ENCODE peak calls at places on chromosomes 11 and 22, in nine cellular contexts. One of them, this sample, is unnamed. For H3K4me1, the result is how much of the 10 kb centered on the place peaks cover.

GRCh38 chr11:107683807-107684206 is 28.0 kb downstream of the SLN start:
- DNase-seq in OCI-LY7: peak
- DNase-seq in CD4-positive, CD25-positive, alpha-beta regulatory T cell: no peak
- DNase-seq in kidney: no peak
- DNase-seq in heart left ventricle: no peak
- DNase-seq in HCT116: peak
- DNase-seq in right lobe of liver: no peak
- DNase-seq in left ventricle myocardium inferior: no peak
- DNase-seq in pancreas: no peak
- DNase-seq in this sample: no peak

GRCh38 chr11:105935791-105936190 is 86.2 kb downstream of the MSANTD4 start:
- DNase-seq in HCT116: peak
- DNase-seq in CD4-positive, CD25-positive, alpha-beta regulatory T cell: no peak
- DNase-seq in OCI-LY7: no peak
- DNase-seq in pancreas: no peak
- DNase-seq in left ventricle myocardium inferior: no peak
- DNase-seq in right lobe of liver: no peak
- DNase-seq in kidney: no peak
- DNase-seq in heart left ventricle: no peak
- DNase-seq in this sample: no peak

GRCh38 chr22:49827853-49828598 is at the start of gene BRD1:
- DNase-seq in heart left ventricle: peak
- DNase-seq in HCT116: no peak
- DNase-seq in pancreas: peak
- DNase-seq in right lobe of liver: peak
- DNase-seq in OCI-LY7: peak
- DNase-seq in left ventricle myocardium inferior: peak
- DNase-seq in kidney: peak
- DNase-seq in CD4-positive, CD25-positive, alpha-beta regulatory T cell: peak
- DNase-seq in this sample: peak

GRCh38 chr11:32267679-32268187 is 167.6 kb downstream of the WT1 start:
- DNase-seq in left ventricle myocardium inferior: no peak
- DNase-seq in pancreas: no peak
- DNase-seq in kidney: no peak
- DNase-seq in HCT116: no peak
- DNase-seq in OCI-LY7: no peak
- DNase-seq in right lobe of liver: no peak
- DNase-seq in CD4-positive, CD25-positive, alpha-beta regulatory T cell: no peak
- DNase-seq in heart left ventricle: no peak
- DNase-seq in this sample: no peak

GRCh38 chr22:24379536-24379935 is 47.9 kb upstream of the ADORA2A start:
- DNase-seq in pancreas: no peak
- DNase-seq in OCI-LY7: no peak
- DNase-seq in kidney: no peak
- DNase-seq in right lobe of liver: no peak
- DNase-seq in HCT116: no peak
- DNase-seq in CD4-positive, CD25-positive, alpha-beta regulatory T cell: no peak
- DNase-seq in left ventricle myocardium inferior: no peak
- DNase-seq in heart left ventricle: no peak
- DNase-seq in this sample: no peak

GRCh38 chr11:11843233-11843632 is 1.5 kb downstream of the USP47 start:
- DNase-seq in OCI-LY7: peak
- DNase-seq in heart left ventricle: no peak
- DNase-seq in right lobe of liver: no peak
- DNase-seq in pancreas: no peak
- DNase-seq in left ventricle myocardium inferior: no peak
- DNase-seq in HCT116: no peak
- DNase-seq in kidney: no peak
- DNase-seq in CD4-positive, CD25-positive, alpha-beta regulatory T cell: peak
- DNase-seq in this sample: no peak

GRCh38 chr11:6298605-6299004 is 21.7 kb downstream of the CAVIN3 start:
- DNase-seq in HCT116: peak
- DNase-seq in kidney: no peak
- DNase-seq in pancreas: peak
- DNase-seq in left ventricle myocardium inferior: peak
- DNase-seq in heart left ventricle: no peak
- DNase-seq in OCI-LY7: peak
- DNase-seq in CD4-positive, CD25-positive, alpha-beta regulatory T cell: no peak
- DNase-seq in right lobe of liver: peak
- DNase-seq in this sample: no peak

GRCh38 chr11:93477684-93478234 is 65.4 kb downstream of the SMCO4 start:
- DNase-seq in CD4-positive, CD25-positive, alpha-beta regulatory T cell: no peak
- DNase-seq in heart left ventricle: no peak
- DNase-seq in left ventricle myocardium inferior: no peak
- DNase-seq in right lobe of liver: no peak
- DNase-seq in OCI-LY7: no peak
- DNase-seq in pancreas: no peak
- DNase-seq in kidney: no peak
- DNase-seq in HCT116: no peak
- DNase-seq in this sample: no peak

GRCh38 chr11:65879622-65880021 is at the start of gene CTSW:
- DNase-seq in kidney: no peak
- DNase-seq in right lobe of liver: no peak
- DNase-seq in left ventricle myocardium inferior: no peak
- DNase-seq in OCI-LY7: no peak
- DNase-seq in CD4-positive, CD25-positive, alpha-beta regulatory T cell: no peak
- DNase-seq in HCT116: no peak
- DNase-seq in pancreas: no peak
- DNase-seq in heart left ventricle: peak
- DNase-seq in this sample: peak

GRCh38 chr22:38320605-38321402 is 3.6 kb upstream of the CSNK1E start:
- DNase-seq in kidney: no peak
- DNase-seq in left ventricle myocardium inferior: no peak
- DNase-seq in pancreas: no peak
- DNase-seq in heart left ventricle: no peak
- DNase-seq in OCI-LY7: no peak
- DNase-seq in right lobe of liver: no peak
- DNase-seq in HCT116: no peak
- DNase-seq in CD4-positive, CD25-positive, alpha-beta regulatory T cell: no peak
- DNase-seq in this sample: no peak

GRCh38 chr22:38416621-38417251 is 38.3 kb downstream of the KCNJ4 start:
- DNase-seq in left ventricle myocardium inferior: no peak
- DNase-seq in OCI-LY7: no peak
- DNase-seq in HCT116: no peak
- DNase-seq in right lobe of liver: peak
- DNase-seq in heart left ventricle: peak
- DNase-seq in kidney: peak
- DNase-seq in pancreas: no peak
- DNase-seq in CD4-positive, CD25-positive, alpha-beta regulatory T cell: no peak
- DNase-seq in this sample: no peak

GRCh38 chr22:35312198-35313059 is 12.7 kb downstream of the TOM1 start:
- DNase-seq in pancreas: peak
- DNase-seq in CD4-positive, CD25-positive, alpha-beta regulatory T cell: no peak
- DNase-seq in left ventricle myocardium inferior: no peak
- DNase-seq in right lobe of liver: peak
- DNase-seq in heart left ventricle: no peak
- DNase-seq in kidney: no peak
- DNase-seq in HCT116: peak
- DNase-seq in OCI-LY7: no peak
- DNase-seq in this sample: no peak

GRCh38 chr11:54930930-54931329 is 224.3 kb downstream of the OR4A5 start:
- DNase-seq in OCI-LY7: no peak
- DNase-seq in heart left ventricle: peak
- DNase-seq in pancreas: no peak
- DNase-seq in CD4-positive, CD25-positive, alpha-beta regulatory T cell: no peak
- DNase-seq in HCT116: no peak
- DNase-seq in kidney: peak
- DNase-seq in left ventricle myocardium inferior: no peak
- DNase-seq in right lobe of liver: no peak
- DNase-seq in this sample: no peak

GRCh38 chr11:82733444-82734119 is at the start of gene FAM181B:
- DNase-seq in pancreas: peak
- DNase-seq in HCT116: no peak
- DNase-seq in left ventricle myocardium inferior: peak
- DNase-seq in kidney: peak
- DNase-seq in right lobe of liver: no peak
- DNase-seq in heart left ventricle: peak
- DNase-seq in CD4-positive, CD25-positive, alpha-beta regulatory T cell: no peak
- DNase-seq in OCI-LY7: no peak
- DNase-seq in this sample: no peak

GRCh38 chr11:120749389-120749788 is 237.8 kb downstream of the GRIK4 start:
- DNase-seq in pancreas: no peak
- DNase-seq in OCI-LY7: no peak
- DNase-seq in right lobe of liver: no peak
- DNase-seq in left ventricle myocardium inferior: no peak
- DNase-seq in HCT116: no peak
- DNase-seq in CD4-positive, CD25-positive, alpha-beta regulatory T cell: no peak
- DNase-seq in heart left ventricle: no peak
- DNase-seq in kidney: no peak
- DNase-seq in this sample: no peak

GRCh38 chr11:106156290-106156937 is 79.0 kb downstream of the AASDHPPT start:
- DNase-seq in HCT116: peak
- DNase-seq in OCI-LY7: peak
- DNase-seq in heart left ventricle: no peak
- DNase-seq in left ventricle myocardium inferior: no peak
- DNase-seq in CD4-positive, CD25-positive, alpha-beta regulatory T cell: no peak
- DNase-seq in right lobe of liver: no peak
- DNase-seq in pancreas: peak
- DNase-seq in kidney: no peak
- DNase-seq in this sample: no peak

GRCh38 chr22:36904260-36904659 is 9.2 kb upstream of the CSF2RB start:
- DNase-seq in right lobe of liver: no peak
- DNase-seq in pancreas: no peak
- DNase-seq in kidney: peak
- DNase-seq in left ventricle myocardium inferior: no peak
- DNase-seq in OCI-LY7: no peak
- DNase-seq in CD4-positive, CD25-positive, alpha-beta regulatory T cell: no peak
- DNase-seq in HCT116: no peak
- DNase-seq in heart left ventricle: no peak
- DNase-seq in this sample: no peak

GRCh38 chr11:2467695-2468055 is 22.9 kb downstream of the KCNQ1 start:
- DNase-seq in CD4-positive, CD25-positive, alpha-beta regulatory T cell: no peak
- DNase-seq in pancreas: no peak
- DNase-seq in OCI-LY7: no peak
- DNase-seq in heart left ventricle: no peak
- DNase-seq in left ventricle myocardium inferior: no peak
- DNase-seq in HCT116: no peak
- DNase-seq in kidney: no peak
- DNase-seq in right lobe of liver: no peak
- DNase-seq in this sample: no peak

GRCh38 chr11:499201-500076 is 7.6 kb downstream of the RNH1 start:
- DNase-seq in OCI-LY7: no peak
- DNase-seq in kidney: no peak
- DNase-seq in pancreas: no peak
- DNase-seq in right lobe of liver: no peak
- DNase-seq in heart left ventricle: no peak
- DNase-seq in HCT116: no peak
- DNase-seq in CD4-positive, CD25-positive, alpha-beta regulatory T cell: no peak
- DNase-seq in left ventricle myocardium inferior: no peak
- DNase-seq in this sample: no peak
- H3K4me3 ChIP-seq in OCI-LY7: no peak
- H3K4me3 ChIP-seq in kidney: no peak
- H3K4me3 ChIP-seq in pancreas: no peak
- H3K4me3 ChIP-seq in right lobe of liver: no peak
- H3K4me3 ChIP-seq in heart left ventricle: no peak
- H3K4me3 ChIP-seq in HCT116: no peak
- H3K4me3 ChIP-seq in CD4-positive, CD25-positive, alpha-beta regulatory T cell: no peak
- H3K4me3 ChIP-seq in left ventricle myocardium inferior: no peak
- H3K4me3 ChIP-seq in this sample: no peak

GRCh38 chr11:131612576-131612975 is 242.2 kb downstream of the NTM start:
- DNase-seq in CD4-positive, CD25-positive, alpha-beta regulatory T cell: no peak
- DNase-seq in HCT116: no peak
- DNase-seq in left ventricle myocardium inferior: peak
- DNase-seq in OCI-LY7: no peak
- DNase-seq in pancreas: no peak
- DNase-seq in right lobe of liver: no peak
- DNase-seq in heart left ventricle: no peak
- DNase-seq in kidney: no peak
- DNase-seq in this sample: no peak

GRCh38 chr11:131618203-131618602 is 247.8 kb downstream of the NTM start:
- DNase-seq in kidney: no peak
- DNase-seq in HCT116: no peak
- DNase-seq in pancreas: no peak
- DNase-seq in left ventricle myocardium inferior: no peak
- DNase-seq in OCI-LY7: no peak
- DNase-seq in right lobe of liver: no peak
- DNase-seq in heart left ventricle: no peak
- DNase-seq in CD4-positive, CD25-positive, alpha-beta regulatory T cell: no peak
- DNase-seq in this sample: no peak

GRCh38 chr11:131616456-131616855 is 246.0 kb downstream of the NTM start:
- DNase-seq in OCI-LY7: no peak
- DNase-seq in right lobe of liver: no peak
- DNase-seq in CD4-positive, CD25-positive, alpha-beta regulatory T cell: no peak
- DNase-seq in left ventricle myocardium inferior: no peak
- DNase-seq in pancreas: no peak
- DNase-seq in heart left ventricle: no peak
- DNase-seq in HCT116: no peak
- DNase-seq in kidney: no peak
- DNase-seq in this sample: no peak

GRCh38 chr11:131614514-131615085 is 244.2 kb downstream of the NTM start:
- DNase-seq in kidney: no peak
- DNase-seq in heart left ventricle: no peak
- DNase-seq in left ventricle myocardium inferior: no peak
- DNase-seq in OCI-LY7: no peak
- DNase-seq in right lobe of liver: no peak
- DNase-seq in HCT116: no peak
- DNase-seq in CD4-positive, CD25-positive, alpha-beta regulatory T cell: no peak
- DNase-seq in pancreas: no peak
- DNase-seq in this sample: no peak

GRCh38 chr11:131615611-131616010 is 245.2 kb downstream of the NTM start:
- DNase-seq in OCI-LY7: no peak
- DNase-seq in right lobe of liver: no peak
- DNase-seq in CD4-positive, CD25-positive, alpha-beta regulatory T cell: no peak
- DNase-seq in pancreas: no peak
- DNase-seq in kidney: no peak
- DNase-seq in heart left ventricle: no peak
- DNase-seq in left ventricle myocardium inferior: no peak
- DNase-seq in HCT116: no peak
- DNase-seq in this sample: no peak
- H3K27ac ChIP-seq in OCI-LY7: no peak
- H3K27ac ChIP-seq in right lobe of liver: no peak
- H3K27ac ChIP-seq in CD4-positive, CD25-positive, alpha-beta regulatory T cell: no peak
- H3K27ac ChIP-seq in pancreas: no peak
- H3K27ac ChIP-seq in kidney: no peak
- H3K27ac ChIP-seq in heart left ventricle: no peak
- H3K27ac ChIP-seq in left ventricle myocardium inferior: no peak
- H3K27ac ChIP-seq in HCT116: no peak
- H3K27ac ChIP-seq in this sample: no peak

DNA sequence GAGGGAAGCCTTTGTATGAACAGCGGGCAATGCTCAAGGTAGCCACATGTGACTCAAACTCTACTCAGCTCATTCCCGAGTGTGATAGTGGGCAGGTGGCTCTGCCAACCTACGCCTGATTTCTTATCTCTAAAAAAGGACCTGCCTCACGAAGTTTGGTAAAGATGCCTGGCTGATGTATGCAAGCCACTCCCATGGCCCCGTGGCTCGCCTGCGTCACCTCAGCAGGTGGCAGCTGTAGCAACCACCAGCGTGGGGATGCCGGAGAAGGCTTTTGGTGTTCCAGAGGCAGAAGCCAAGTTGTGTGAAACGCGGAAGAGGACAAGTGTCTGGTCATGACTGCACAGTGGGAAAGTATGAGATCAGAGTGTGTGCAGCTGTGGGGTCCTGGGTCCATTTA is 5.4 kb downstream of the FADS2 start:
- DNase-seq in HCT116: no peak
- DNase-seq in heart left ventricle: no peak
- DNase-seq in right lobe of liver: no peak
- DNase-seq in CD4-positive, CD25-positive, alpha-beta regulatory T cell: no peak
- DNase-seq in left ventricle myocardium inferior: no peak
- DNase-seq in kidney: peak
- DNase-seq in pancreas: no peak
- DNase-seq in OCI-LY7: no peak
- DNase-seq in this sample: no peak
- H3K4me1 ChIP-seq in HCT116: under half
- H3K4me1 ChIP-seq in heart left ventricle: under half
- H3K4me1 ChIP-seq in right lobe of liver: under half
- H3K4me1 ChIP-seq in CD4-positive, CD25-positive, alpha-beta regulatory T cell: under half
- H3K4me1 ChIP-seq in left ventricle myocardium inferior: half or more
- H3K4me1 ChIP-seq in kidney: under half
- H3K4me1 ChIP-seq in pancreas: under half
- H3K4me1 ChIP-seq in OCI-LY7: under half
- H3K4me1 ChIP-seq in this sample: under half

GRCh38 chr11:34213366-34213765 is 107.9 kb downstream of the NAT10 start:
- DNase-seq in right lobe of liver: no peak
- DNase-seq in OCI-LY7: no peak
- DNase-seq in CD4-positive, CD25-positive, alpha-beta regulatory T cell: no peak
- DNase-seq in pancreas: no peak
- DNase-seq in HCT116: no peak
- DNase-seq in heart left ventricle: no peak
- DNase-seq in kidney: no peak
- DNase-seq in left ventricle myocardium inferior: no peak
- DNase-seq in this sample: no peak
- H3K4me3 ChIP-seq in right lobe of liver: no peak
- H3K4me3 ChIP-seq in OCI-LY7: no peak
- H3K4me3 ChIP-seq in CD4-positive, CD25-positive, alpha-beta regulatory T cell: no peak
- H3K4me3 ChIP-seq in pancreas: no peak
- H3K4me3 ChIP-seq in HCT116: no peak
- H3K4me3 ChIP-seq in heart left ventricle: no peak
- H3K4me3 ChIP-seq in kidney: no peak
- H3K4me3 ChIP-seq in left ventricle myocardium inferior: no peak
- H3K4me3 ChIP-seq in this sample: no peak